ENCODE peak calls at places on chromosomes 6 and 20, in five cellular contexts. One of them, this sample, is unnamed.

GRCh38 chr6:166644631-166645030 is 17.6 kb upstream of the RPS6KA2 start:
- DNase-seq in dorsolateral prefrontal cortex: no peak
- DNase-seq in AG09309: no peak
- DNase-seq in uterus: no peak
- DNase-seq in mucosa of descending colon: no peak
- DNase-seq in this sample: no peak

GRCh38 chr20:51327251-51327841 is 215.2 kb downstream of the NFATC2 start:
- DNase-seq in dorsolateral prefrontal cortex: peak; percentile 22
- DNase-seq in AG09309: peak; percentile 78
- DNase-seq in uterus: peak; percentile 15
- DNase-seq in mucosa of descending colon: no peak
- DNase-seq in this sample: peak; percentile 88

GRCh38 chr6:52497652-52498408 is 77.7 kb downstream of the EFHC1 start:
- DNase-seq in dorsolateral prefrontal cortex: peak; percentile 48
- DNase-seq in AG09309: no peak
- DNase-seq in uterus: peak; percentile 65
- DNase-seq in mucosa of descending colon: no peak
- DNase-seq in this sample: peak; percentile 76

GRCh38 chr6:89022747-89023289 is 57.7 kb upstream of the PNRC1 start:
- DNase-seq in dorsolateral prefrontal cortex: no peak
- DNase-seq in AG09309: peak; percentile 25
- DNase-seq in uterus: no peak
- DNase-seq in mucosa of descending colon: no peak
- DNase-seq in this sample: peak; percentile 96

GRCh38 chr6:21531393-21531792 is 62.2 kb upstream of the SOX4 start:
- DNase-seq in dorsolateral prefrontal cortex: no peak
- DNase-seq in AG09309: no peak
- DNase-seq in uterus: no peak
- DNase-seq in mucosa of descending colon: no peak
- DNase-seq in this sample: no peak

GRCh38 chr20:58128635-58129625 is 99.5 kb downstream of the ANKRD60 start:
- DNase-seq in dorsolateral prefrontal cortex: no peak
- DNase-seq in AG09309: no peak
- DNase-seq in uterus: peak; percentile 7
- DNase-seq in mucosa of descending colon: no peak
- DNase-seq in this sample: no peak

GRCh38 chr6:159720708-159721107 is 6.6 kb upstream of the WTAP start:
- DNase-seq in dorsolateral prefrontal cortex: no peak
- DNase-seq in AG09309: no peak
- DNase-seq in uterus: no peak
- DNase-seq in mucosa of descending colon: no peak
- DNase-seq in this sample: peak; percentile 40

GRCh38 chr6:7914311-7914710 is 3.7 kb upstream of the TXNDC5 start:
- DNase-seq in dorsolateral prefrontal cortex: no peak
- DNase-seq in AG09309: no peak
- DNase-seq in uterus: no peak
- DNase-seq in mucosa of descending colon: no peak
- DNase-seq in this sample: no peak

GRCh38 chr6:137705166-137706064 is 161.6 kb upstream of the TNFAIP3 start:
- DNase-seq in dorsolateral prefrontal cortex: peak; percentile 42
- DNase-seq in AG09309: no peak
- DNase-seq in uterus: peak; percentile 63
- DNase-seq in mucosa of descending colon: peak; percentile 61
- DNase-seq in this sample: peak; percentile 62

GRCh38 chr20:20095114-20095872 is 43.0 kb downstream of the CFAP61 start:
- DNase-seq in dorsolateral prefrontal cortex: no peak
- DNase-seq in AG09309: no peak
- DNase-seq in uterus: no peak
- DNase-seq in mucosa of descending colon: no peak
- DNase-seq in this sample: no peak

GRCh38 chr6:113936093-113936934 is 34.6 kb downstream of the HDAC2 start:
- DNase-seq in dorsolateral prefrontal cortex: no peak
- DNase-seq in AG09309: peak; percentile 24
- DNase-seq in uterus: no peak
- DNase-seq in mucosa of descending colon: no peak
- DNase-seq in this sample: peak; percentile 72

GRCh38 chr6:81668615-81669047 is 83.8 kb downstream of the TENT5A start:
- DNase-seq in dorsolateral prefrontal cortex: no peak
- DNase-seq in AG09309: no peak
- DNase-seq in uterus: no peak
- DNase-seq in mucosa of descending colon: no peak
- DNase-seq in this sample: no peak

GRCh38 chr6:154815938-154816820 is 83.0 kb downstream of the SCAF8 start:
- DNase-seq in dorsolateral prefrontal cortex: no peak
- DNase-seq in AG09309: no peak
- DNase-seq in uterus: no peak
- DNase-seq in mucosa of descending colon: no peak
- DNase-seq in this sample: peak; percentile 43

GRCh38 chr6:68572525-68572924 is 62.6 kb upstream of the ADGRB3 start:
- DNase-seq in dorsolateral prefrontal cortex: no peak
- DNase-seq in AG09309: no peak
- DNase-seq in uterus: no peak
- DNase-seq in mucosa of descending colon: no peak
- DNase-seq in this sample: peak; percentile 12

GRCh38 chr6:107866606-107867301 is 42.6 kb upstream of the SCML4 start:
- DNase-seq in dorsolateral prefrontal cortex: no peak
- DNase-seq in AG09309: no peak
- DNase-seq in uterus: no peak
- DNase-seq in mucosa of descending colon: no peak
- DNase-seq in this sample: peak; percentile 53

GRCh38 chr6:122657601-122658000 is 47.4 kb downstream of the PKIB start:
- DNase-seq in dorsolateral prefrontal cortex: no peak
- DNase-seq in AG09309: no peak
- DNase-seq in uterus: no peak
- DNase-seq in mucosa of descending colon: no peak
- DNase-seq in this sample: no peak

GRCh38 chr6:82246370-82246769 is 1.2 kb downstream of the IBTK start:
- DNase-seq in dorsolateral prefrontal cortex: no peak
- DNase-seq in AG09309: no peak
- DNase-seq in uterus: no peak
- DNase-seq in mucosa of descending colon: no peak
- DNase-seq in this sample: no peak

GRCh38 chr6:144683216-144684070 is 398.3 kb downstream of the UTRN start:
- DNase-seq in dorsolateral prefrontal cortex: peak; percentile 72
- DNase-seq in AG09309: no peak
- DNase-seq in uterus: no peak
- DNase-seq in mucosa of descending colon: no peak
- DNase-seq in this sample: no peak

GRCh38 chr20:64260239-64260638 is 4.7 kb downstream of the PCMTD2 start:
- DNase-seq in dorsolateral prefrontal cortex: no peak
- DNase-seq in AG09309: no peak
- DNase-seq in uterus: no peak
- DNase-seq in mucosa of descending colon: no peak
- DNase-seq in this sample: no peak
- H3K4me3 ChIP-seq in dorsolateral prefrontal cortex: no peak overlapping the region
- H3K4me3 ChIP-seq in AG09309: no peak overlapping the region
- H3K4me3 ChIP-seq in uterus: no peak overlapping the region
- H3K4me3 ChIP-seq in mucosa of descending colon: no peak overlapping the region
- H3K4me3 ChIP-seq in this sample: no peak overlapping the region

DNA sequence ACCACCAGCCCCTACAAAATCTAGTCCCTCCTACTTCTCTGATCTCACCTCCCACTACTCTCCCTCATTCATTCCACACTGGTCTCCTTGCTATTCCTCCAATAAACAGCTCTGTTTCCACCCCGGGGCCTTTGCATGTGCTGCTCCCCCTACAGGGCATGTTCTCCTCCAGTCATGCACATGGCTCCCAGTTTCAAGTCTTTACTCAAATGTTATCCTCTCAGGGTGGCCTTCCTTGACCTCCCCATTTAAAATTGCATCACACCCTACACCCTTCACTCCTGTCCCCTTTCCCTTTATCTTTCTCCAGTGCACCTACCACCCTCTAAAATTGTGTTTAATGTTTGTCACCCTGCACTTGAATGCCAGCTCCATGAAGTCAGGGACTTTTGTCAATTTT is 174.5 kb downstream of the MRPL14 start:
- DNase-seq in dorsolateral prefrontal cortex: no peak
- DNase-seq in AG09309: no peak
- DNase-seq in uterus: no peak
- DNase-seq in mucosa of descending colon: no peak
- DNase-seq in this sample: no peak
- TF ChIP-seq CTCF in dorsolateral prefrontal cortex: no peak
- TF ChIP-seq CTCF in AG09309: peak; percentile 15
- TF ChIP-seq CTCF in uterus: no peak
- TF ChIP-seq CTCF in mucosa of descending colon: no peak
- TF ChIP-seq CTCF in this sample: peak; percentile 21

GRCh38 chr6:163955131-163955530 is 540.6 kb downstream of the QKI start:
- DNase-seq in dorsolateral prefrontal cortex: no peak
- DNase-seq in AG09309: peak; percentile 41
- DNase-seq in uterus: no peak
- DNase-seq in mucosa of descending colon: no peak
- DNase-seq in this sample: peak; percentile 43
- H3K4me3 ChIP-seq in dorsolateral prefrontal cortex: no peak overlapping the region
- H3K4me3 ChIP-seq in AG09309: no peak overlapping the region
- H3K4me3 ChIP-seq in uterus: no peak overlapping the region
- H3K4me3 ChIP-seq in mucosa of descending colon: no peak overlapping the region
- H3K4me3 ChIP-seq in this sample: no peak overlapping the region

DNA sequence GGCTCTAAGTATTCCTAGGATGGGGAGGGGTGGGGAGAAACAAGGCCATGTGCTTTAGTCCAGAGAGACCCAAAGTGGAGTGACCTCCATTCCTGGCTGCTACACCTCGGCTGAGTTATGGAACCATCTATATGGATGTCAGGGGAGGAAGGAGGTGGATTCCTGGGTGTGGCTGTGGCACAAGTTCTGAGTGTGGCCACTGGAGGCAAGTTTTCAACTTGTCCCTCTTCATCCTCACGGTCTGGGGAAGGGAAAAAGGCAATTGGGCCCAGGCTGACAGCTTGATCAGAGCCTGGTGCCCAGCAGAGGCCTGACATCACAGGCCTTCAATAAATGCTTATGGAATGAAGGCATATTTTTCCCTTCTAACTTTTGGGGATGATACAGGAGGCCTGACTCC is 2.0 kb upstream of the ITPR3 start:
- DNase-seq in dorsolateral prefrontal cortex: no peak
- DNase-seq in AG09309: no peak
- DNase-seq in uterus: no peak
- DNase-seq in mucosa of descending colon: no peak
- DNase-seq in this sample: no peak
- TF ChIP-seq CTCF in dorsolateral prefrontal cortex: no peak
- TF ChIP-seq CTCF in AG09309: no peak
- TF ChIP-seq CTCF in uterus: no peak
- TF ChIP-seq CTCF in mucosa of descending colon: no peak
- TF ChIP-seq CTCF in this sample: no peak

DNA sequence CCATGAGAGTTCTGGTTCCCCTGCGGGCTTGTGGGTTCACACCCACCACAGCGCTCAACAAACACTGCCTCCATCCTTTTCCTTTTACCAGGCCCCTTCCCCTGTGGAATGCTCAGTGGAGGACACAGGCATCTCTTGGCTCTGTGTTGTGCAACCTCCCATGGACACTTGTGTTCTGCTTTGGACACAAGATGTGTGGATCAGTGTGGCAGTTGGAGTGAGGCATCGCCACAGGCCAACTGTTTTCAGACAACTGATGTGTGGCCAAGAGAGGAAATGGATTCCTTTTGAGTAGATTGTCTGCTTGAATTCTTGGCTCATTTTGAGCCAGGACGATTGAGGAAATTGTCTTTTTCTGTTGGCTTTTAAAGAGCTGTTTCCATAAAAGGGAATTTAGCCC is 26.8 kb downstream of the CST8 start:
- DNase-seq in dorsolateral prefrontal cortex: no peak
- DNase-seq in AG09309: no peak
- DNase-seq in uterus: no peak
- DNase-seq in mucosa of descending colon: no peak
- DNase-seq in this sample: no peak
- H3K4me3 ChIP-seq in dorsolateral prefrontal cortex: no peak overlapping the region
- H3K4me3 ChIP-seq in AG09309: no peak overlapping the region
- H3K4me3 ChIP-seq in uterus: no peak overlapping the region
- H3K4me3 ChIP-seq in mucosa of descending colon: no peak overlapping the region
- H3K4me3 ChIP-seq in this sample: no peak overlapping the region

This sample was measured in fibroblast of mammary gland.